ENCODE peak calls at places on chromosomes 6 and 20, in five cellular contexts. One of them, this sample, is unnamed. For H3K27me3, the result is how much of the 10 kb centered on the place peaks cover.

GRCh38 chr6:168012431-168013249 is 15.2 kb downstream of the KIF25 start:
- DNase-seq in lower lobe of right lung: peak
- DNase-seq in endothelial cell of umbilical vein: no peak
- DNase-seq in transverse colon: no peak
- DNase-seq in ovary: no peak
- DNase-seq in this sample: no peak

GRCh38 chr6:92979281-92979680 is 440.1 kb downstream of the EPHA7 start:
- DNase-seq in lower lobe of right lung: no peak
- DNase-seq in endothelial cell of umbilical vein: peak
- DNase-seq in transverse colon: no peak
- DNase-seq in ovary: no peak
- DNase-seq in this sample: no peak

GRCh38 chr6:69705954-69706353 is 90.9 kb downstream of the LMBRD1 start:
- DNase-seq in lower lobe of right lung: no peak
- DNase-seq in endothelial cell of umbilical vein: no peak
- DNase-seq in transverse colon: no peak
- DNase-seq in ovary: no peak
- DNase-seq in this sample: no peak

GRCh38 chr20:11270566-11270965 is 596.8 kb upstream of the JAG1 start:
- DNase-seq in lower lobe of right lung: no peak
- DNase-seq in endothelial cell of umbilical vein: no peak
- DNase-seq in transverse colon: no peak
- DNase-seq in ovary: no peak
- DNase-seq in this sample: no peak

GRCh38 chr6:6834356-6835342 is 246.1 kb downstream of the LY86 start:
- DNase-seq in lower lobe of right lung: peak
- DNase-seq in endothelial cell of umbilical vein: no peak
- DNase-seq in transverse colon: no peak
- DNase-seq in ovary: peak
- DNase-seq in this sample: no peak

GRCh38 chr6:33288141-33288941 is 698 bp downstream of the WDR46 start:
- DNase-seq in lower lobe of right lung: peak
- DNase-seq in endothelial cell of umbilical vein: no peak
- DNase-seq in transverse colon: no peak
- DNase-seq in ovary: peak
- DNase-seq in this sample: no peak

GRCh38 chr6:45923831-45924391 is 91.7 kb downstream of the CLIC5 start:
- DNase-seq in lower lobe of right lung: no peak
- DNase-seq in endothelial cell of umbilical vein: no peak
- DNase-seq in transverse colon: no peak
- DNase-seq in ovary: no peak
- DNase-seq in this sample: no peak

GRCh38 chr6:39173276-39173675 is 56.0 kb downstream of the KCNK5 start:
- DNase-seq in lower lobe of right lung: no peak
- DNase-seq in endothelial cell of umbilical vein: no peak
- DNase-seq in transverse colon: no peak
- DNase-seq in ovary: no peak
- DNase-seq in this sample: no peak

GRCh38 chr20:32433311-32434021 is 75.3 kb downstream of the ASXL1 start:
- DNase-seq in lower lobe of right lung: no peak
- DNase-seq in endothelial cell of umbilical vein: peak
- DNase-seq in transverse colon: no peak
- DNase-seq in ovary: no peak
- DNase-seq in this sample: no peak

GRCh38 chr6:99514089-99514488 is 1.1 kb downstream of the USP45 start:
- DNase-seq in lower lobe of right lung: no peak
- DNase-seq in endothelial cell of umbilical vein: peak
- DNase-seq in transverse colon: no peak
- DNase-seq in ovary: no peak
- DNase-seq in this sample: no peak

GRCh38 chr6:105545947-105546710 is 143.2 kb upstream of the PREP start:
- DNase-seq in lower lobe of right lung: no peak
- DNase-seq in endothelial cell of umbilical vein: no peak
- DNase-seq in transverse colon: no peak
- DNase-seq in ovary: no peak
- DNase-seq in this sample: no peak

GRCh38 chr6:134315189-134315588 is 2.7 kb downstream of the SGK1 start:
- DNase-seq in lower lobe of right lung: no peak
- DNase-seq in endothelial cell of umbilical vein: no peak
- DNase-seq in transverse colon: no peak
- DNase-seq in ovary: no peak
- DNase-seq in this sample: no peak

GRCh38 chr20:18831830-18832229 is 18.2 kb downstream of the SCP2D1 start:
- DNase-seq in lower lobe of right lung: no peak
- DNase-seq in endothelial cell of umbilical vein: no peak
- DNase-seq in transverse colon: no peak
- DNase-seq in ovary: no peak
- DNase-seq in this sample: no peak

GRCh38 chr6:109760208-109760607 is 69.1 kb downstream of the FIG4 start:
- DNase-seq in lower lobe of right lung: no peak
- DNase-seq in endothelial cell of umbilical vein: peak
- DNase-seq in transverse colon: no peak
- DNase-seq in ovary: no peak
- DNase-seq in this sample: no peak

GRCh38 chr6:69936674-69937363 is 70.5 kb downstream of the COL19A1 start:
- DNase-seq in lower lobe of right lung: no peak
- DNase-seq in endothelial cell of umbilical vein: no peak
- DNase-seq in transverse colon: no peak
- DNase-seq in ovary: no peak
- DNase-seq in this sample: no peak

GRCh38 chr6:24394777-24395437 is 7.8 kb upstream of the MRS2 start:
- DNase-seq in lower lobe of right lung: no peak
- DNase-seq in endothelial cell of umbilical vein: no peak
- DNase-seq in transverse colon: no peak
- DNase-seq in ovary: no peak
- DNase-seq in this sample: no peak

GRCh38 chr6:152124432-152125074 is 317.1 kb downstream of the ESR1 start:
- DNase-seq in lower lobe of right lung: no peak
- DNase-seq in endothelial cell of umbilical vein: peak
- DNase-seq in transverse colon: no peak
- DNase-seq in ovary: no peak
- DNase-seq in this sample: no peak

GRCh38 chr6:5471637-5472430 is 210.5 kb downstream of the FARS2 start:
- DNase-seq in lower lobe of right lung: no peak
- DNase-seq in endothelial cell of umbilical vein: peak
- DNase-seq in transverse colon: no peak
- DNase-seq in ovary: no peak
- DNase-seq in this sample: no peak

GRCh38 chr6:118350881-118351430 is 197.1 kb upstream of the PLN start:
- DNase-seq in lower lobe of right lung: no peak
- DNase-seq in endothelial cell of umbilical vein: no peak
- DNase-seq in transverse colon: no peak
- DNase-seq in ovary: no peak
- DNase-seq in this sample: no peak

GRCh38 chr6:51855310-51856082 is 231.9 kb downstream of the PKHD1 start:
- DNase-seq in lower lobe of right lung: no peak
- DNase-seq in endothelial cell of umbilical vein: peak
- DNase-seq in transverse colon: no peak
- DNase-seq in ovary: no peak
- DNase-seq in this sample: no peak

GRCh38 chr6:11810039-11810541 is 31.5 kb upstream of the ADTRP start:
- DNase-seq in lower lobe of right lung: peak
- DNase-seq in endothelial cell of umbilical vein: peak
- DNase-seq in transverse colon: peak
- DNase-seq in ovary: peak
- DNase-seq in this sample: peak

GRCh38 chr20:55415567-55416142 is 589.7 kb downstream of the CBLN4 start:
- DNase-seq in lower lobe of right lung: no peak
- DNase-seq in endothelial cell of umbilical vein: no peak
- DNase-seq in transverse colon: no peak
- DNase-seq in ovary: no peak
- DNase-seq in this sample: no peak

GRCh38 chr20:43682446-43682845 is 15.5 kb downstream of the MYBL2 start:
- DNase-seq in lower lobe of right lung: no peak
- DNase-seq in endothelial cell of umbilical vein: no peak
- DNase-seq in transverse colon: peak
- DNase-seq in ovary: no peak
- DNase-seq in this sample: no peak

GRCh38 chr6:24228681-24229255 is 102.8 kb downstream of the NRSN1 start:
- DNase-seq in lower lobe of right lung: no peak
- DNase-seq in endothelial cell of umbilical vein: no peak
- DNase-seq in transverse colon: no peak
- DNase-seq in ovary: no peak
- DNase-seq in this sample: no peak

GRCh38 chr6:85077098-85077497 is 312.7 kb upstream of the TBX18 start:
- DNase-seq in lower lobe of right lung: no peak
- DNase-seq in endothelial cell of umbilical vein: no peak
- DNase-seq in transverse colon: no peak
- DNase-seq in ovary: no peak
- DNase-seq in this sample: no peak

GRCh38 chr20:9514072-9514460 is 324 bp upstream of the LAMP5 start:
- DNase-seq in lower lobe of right lung: no peak
- DNase-seq in endothelial cell of umbilical vein: no peak
- DNase-seq in transverse colon: no peak
- DNase-seq in ovary: no peak
- DNase-seq in this sample: no peak

GRCh38 chr6:146028250-146028789 is 542 bp upstream of the GRM1 start:
- DNase-seq in lower lobe of right lung: peak
- DNase-seq in endothelial cell of umbilical vein: peak
- DNase-seq in transverse colon: peak
- DNase-seq in ovary: peak
- DNase-seq in this sample: peak

GRCh38 chr6:5379647-5380242 is 118.4 kb downstream of the FARS2 start:
- DNase-seq in lower lobe of right lung: no peak
- DNase-seq in endothelial cell of umbilical vein: peak
- DNase-seq in transverse colon: peak
- DNase-seq in ovary: no peak
- DNase-seq in this sample: no peak

GRCh38 chr6:3724451-3725144 is 26.9 kb downstream of the PXDC1 start:
- DNase-seq in lower lobe of right lung: no peak
- DNase-seq in endothelial cell of umbilical vein: no peak
- DNase-seq in transverse colon: no peak
- DNase-seq in ovary: no peak
- DNase-seq in this sample: no peak

GRCh38 chr6:167573461-167574215 is 248.8 kb downstream of the TTLL2 start:
- DNase-seq in lower lobe of right lung: no peak
- DNase-seq in endothelial cell of umbilical vein: no peak
- DNase-seq in transverse colon: no peak
- DNase-seq in ovary: peak
- DNase-seq in this sample: peak

GRCh38 chr20:25304025-25304549 is 56.2 kb downstream of the PYGB start:
- DNase-seq in lower lobe of right lung: no peak
- DNase-seq in endothelial cell of umbilical vein: no peak
- DNase-seq in transverse colon: no peak
- DNase-seq in ovary: no peak
- DNase-seq in this sample: no peak
- H3K27ac ChIP-seq in lower lobe of right lung: no peak
- H3K27ac ChIP-seq in endothelial cell of umbilical vein: no peak
- H3K27ac ChIP-seq in transverse colon: no peak
- H3K27ac ChIP-seq in ovary: no peak
- H3K27ac ChIP-seq in this sample: no peak

GRCh38 chr6:73123632-73124329 is 101.5 kb downstream of the KHDC1L start:
- DNase-seq in lower lobe of right lung: no peak
- DNase-seq in endothelial cell of umbilical vein: no peak
- DNase-seq in transverse colon: no peak
- DNase-seq in ovary: no peak
- DNase-seq in this sample: no peak

GRCh38 chr6:73116330-73116729 is 109.0 kb downstream of the KHDC1L start:
- DNase-seq in lower lobe of right lung: no peak
- DNase-seq in endothelial cell of umbilical vein: no peak
- DNase-seq in transverse colon: no peak
- DNase-seq in ovary: no peak
- DNase-seq in this sample: no peak

GRCh38 chr6:73121421-73121993 is 103.8 kb downstream of the KHDC1L start:
- DNase-seq in lower lobe of right lung: no peak
- DNase-seq in endothelial cell of umbilical vein: peak
- DNase-seq in transverse colon: no peak
- DNase-seq in ovary: no peak
- DNase-seq in this sample: no peak
- TF ChIP-seq CTCF in lower lobe of right lung: no peak
- TF ChIP-seq CTCF in endothelial cell of umbilical vein: no peak
- TF ChIP-seq CTCF in transverse colon: no peak
- TF ChIP-seq CTCF in ovary: no peak
- TF ChIP-seq CTCF in this sample: no peak

GRCh38 chr6:26331809-26332226 is 33.2 kb upstream of the BTN3A2 start:
- DNase-seq in lower lobe of right lung: no peak
- DNase-seq in endothelial cell of umbilical vein: no peak
- DNase-seq in transverse colon: no peak
- DNase-seq in ovary: no peak
- DNase-seq in this sample: no peak
- H3K27me3 ChIP-seq in lower lobe of right lung: half or more
- H3K27me3 ChIP-seq in endothelial cell of umbilical vein: under half
- H3K27me3 ChIP-seq in transverse colon: half or more
- H3K27me3 ChIP-seq in ovary: under half
- H3K27me3 ChIP-seq in this sample: under half

DNA sequence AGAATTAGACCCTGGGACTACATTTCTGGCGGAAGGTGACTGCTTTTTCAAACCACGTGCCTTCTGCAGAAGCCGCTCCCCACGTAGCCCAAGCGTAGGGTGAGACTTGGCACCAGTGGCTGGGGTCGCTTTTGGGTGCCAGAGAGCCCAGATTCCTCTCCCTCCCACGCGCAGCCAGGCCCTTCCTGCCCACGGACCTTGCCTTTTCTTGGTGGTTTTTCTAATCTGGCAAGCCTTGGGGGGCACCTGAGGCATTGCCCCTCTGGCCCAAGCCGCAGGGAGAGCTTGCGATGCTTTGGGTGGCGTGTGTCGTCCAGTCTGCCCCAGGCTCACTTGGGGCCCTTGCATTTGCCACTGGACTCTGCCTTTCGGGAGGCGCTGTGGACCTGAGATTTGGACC is 3.3 kb downstream of the SLCO4A1 start:
- DNase-seq in lower lobe of right lung: no peak
- DNase-seq in endothelial cell of umbilical vein: no peak
- DNase-seq in transverse colon: no peak
- DNase-seq in ovary: no peak
- DNase-seq in this sample: no peak
- H3K27ac ChIP-seq in lower lobe of right lung: peak
- H3K27ac ChIP-seq in endothelial cell of umbilical vein: no peak
- H3K27ac ChIP-seq in transverse colon: peak
- H3K27ac ChIP-seq in ovary: no peak
- H3K27ac ChIP-seq in this sample: no peak

DNA sequence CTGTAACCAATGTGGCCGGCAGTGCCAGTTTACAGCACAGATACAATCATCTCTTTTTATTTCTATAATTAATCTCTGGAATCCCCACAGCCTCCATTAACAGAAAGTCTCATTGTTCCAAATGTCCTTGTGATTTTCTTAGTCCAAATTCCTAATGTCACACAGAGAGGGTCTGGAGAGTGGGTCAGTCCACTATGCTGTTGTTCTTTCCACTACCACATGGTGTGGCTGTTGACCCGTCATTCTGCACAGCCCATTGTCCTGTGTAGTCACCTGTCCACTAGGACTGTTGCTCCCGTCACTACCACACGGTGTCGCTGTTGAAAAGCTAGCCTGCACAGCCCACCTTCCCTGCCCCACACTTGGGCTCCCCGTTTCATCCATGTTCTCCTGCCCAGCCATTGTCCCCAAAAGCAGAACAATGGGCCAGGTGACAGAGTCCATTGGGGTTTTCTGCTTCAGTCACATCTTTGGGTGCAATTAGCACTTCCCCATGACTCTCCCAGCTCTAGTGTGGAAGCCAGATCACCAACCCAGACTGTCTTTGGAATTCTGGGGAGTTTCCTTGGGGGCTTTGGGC is 8.6 kb upstream of the LBP start:
- DNase-seq in lower lobe of right lung: no peak
- DNase-seq in endothelial cell of umbilical vein: no peak
- DNase-seq in transverse colon: no peak
- DNase-seq in ovary: no peak
- DNase-seq in this sample: peak
- TF ChIP-seq CTCF in lower lobe of right lung: peak
- TF ChIP-seq CTCF in endothelial cell of umbilical vein: peak
- TF ChIP-seq CTCF in transverse colon: no peak
- TF ChIP-seq CTCF in ovary: no peak
- TF ChIP-seq CTCF in this sample: peak

GRCh38 chr6:166342293-166343156 is at the start of gene SFT2D1:
- DNase-seq in lower lobe of right lung: peak
- DNase-seq in endothelial cell of umbilical vein: peak
- DNase-seq in transverse colon: peak
- DNase-seq in ovary: peak
- DNase-seq in this sample: peak
- H3K27me3 ChIP-seq in lower lobe of right lung: under half
- H3K27me3 ChIP-seq in endothelial cell of umbilical vein: under half
- H3K27me3 ChIP-seq in transverse colon: under half
- H3K27me3 ChIP-seq in ovary: under half
- H3K27me3 ChIP-seq in this sample: under half